ENCODE peak calls at places on chromosome 15, in six cellular contexts. K is AG04450, H is GM10248, S is A549, D is GM20000, M is H9. W is an unnamed sample.
A peak's percentile ranks its signal among the peaks of the same experiment; 100 is the strongest.

GRCh38 chr15:90709278-90709677 is 7.9 kb upstream of the BLM start:
- DNase-seq in K (no peak), M (no peak), S (no peak), H (no peak), D (no peak), W (no peak)

GRCh38 chr15:80418892-80419537 is 14.8 kb downstream of the ARNT2 start:
- DNase-seq in M (no peak), H (peak; percentile 34), D (no peak), S (peak; percentile 56), K (peak; percentile 26), W (peak; percentile 64)

GRCh38 chr15:37109952-37110630 is 9.7 kb upstream of the MEIS2 start:
- DNase-seq in M (peak; percentile 67), S (no peak), K (no peak), D (no peak), H (no peak), W (no peak)

GRCh38 chr15:74869726-74870407 is 3.3 kb downstream of the SCAMP2 start:
- DNase-seq in K (no peak), D (peak; percentile 80), M (no peak), S (no peak), H (peak; percentile 79), W (no peak)

GRCh38 chr15:82543155-82543554 is 2.9 kb upstream of the RPS17 start:
- DNase-seq in H (no peak), D (no peak), K (peak; percentile 45), S (no peak), M (peak; percentile 47), W (no peak)

GRCh38 chr15:90637693-90638092 is 79.5 kb upstream of the BLM start:
- DNase-seq in H (no peak), D (no peak), K (no peak), S (no peak), M (no peak), W (no peak)

GRCh38 chr15:50051811-50052419 is 67.1 kb downstream of the ATP8B4 start:
- DNase-seq in M (peak; percentile 41), S (peak; percentile 49), H (peak; percentile 15), D (peak; percentile 15), K (peak; percentile 61), W (peak; percentile 79)

GRCh38 chr15:99744142-99744541 is 10.9 kb upstream of the LYSMD4 start:
- DNase-seq in K (no peak), H (no peak), M (no peak), S (no peak), D (no peak), W (no peak)

GRCh38 chr15:73686781-73687256 is 2.6 kb downstream of the CD276 start:
- DNase-seq in K (peak; percentile 65), H (no peak), M (no peak), D (no peak), S (peak; percentile 19), W (peak; percentile 77)

GRCh38 chr15:74253276-74253921 is 17.3 kb downstream of the CCDC33 start:
- DNase-seq in M (no peak), K (no peak), H (no peak), S (no peak), D (no peak), W (no peak)

GRCh38 chr15:90620379-90621134 is 90.8 kb downstream of the CRTC3 start:
- DNase-seq in K (no peak), H (peak; percentile 84), S (no peak), M (no peak), D (peak; percentile 83), W (no peak)

GRCh38 chr15:95018888-95019545 is 787.7 kb downstream of the MCTP2 start:
- DNase-seq in S (no peak), K (peak; percentile 52), D (no peak), M (no peak), H (no peak), W (peak; percentile 65)

GRCh38 chr15:67523337-67523736 is 2.4 kb downstream of the C15orf61 start:
- DNase-seq in H (no peak), M (no peak), D (no peak), K (no peak), S (no peak), W (no peak)
- TF ChIP-seq CTCF in H (no peak), M (no peak), D (no peak), K (no peak), S (no peak), W (no peak)

DNA sequence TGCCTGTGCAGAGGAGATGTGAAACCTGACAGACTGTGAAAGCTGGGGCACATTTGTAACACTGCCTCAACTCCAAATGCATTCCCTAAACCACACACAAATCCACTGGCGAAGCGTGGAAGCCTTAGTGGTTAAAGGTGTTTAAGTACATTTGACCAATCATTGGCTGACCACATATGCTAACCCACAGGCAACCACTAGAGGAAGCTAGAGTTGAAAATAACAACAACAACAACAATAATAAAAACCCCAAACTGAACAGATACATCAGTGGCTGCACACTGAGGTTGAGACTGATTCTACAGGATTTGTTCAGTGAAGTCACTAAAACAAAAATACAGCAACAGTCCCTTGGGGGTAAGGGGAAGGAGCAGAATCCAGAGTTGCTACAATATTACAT is 129.7 kb downstream of the TJP1 start:
- DNase-seq in S (no peak), D (no peak), H (no peak), K (no peak), M (no peak), W (no peak)
- TF ChIP-seq CTCF in S (peak; percentile 51), D (no peak), H (no peak), K (peak; percentile 27), M (peak; percentile 59), W (no peak)

GRCh38 chr15:31365655-31366127 is 39.1 kb downstream of the KLF13 start:
- DNase-seq in H (peak; percentile 79), M (peak; percentile 81), S (no peak), D (peak; percentile 78), K (peak; percentile 26), W (peak; percentile 92)
- TF ChIP-seq CTCF in H (peak; percentile 64), M (peak; percentile 50), S (no peak), D (peak; percentile 51), K (peak; percentile 44), W (peak; percentile 49)

GRCh38 chr15:57923750-57924149 is 141.8 kb downstream of the ALDH1A2 start:
- DNase-seq in D (no peak), S (no peak), H (no peak), K (no peak), M (no peak), W (peak; percentile 67)

GRCh38 chr15:57924536-57924935 is 141.0 kb downstream of the ALDH1A2 start:
- DNase-seq in M (no peak), S (no peak), D (no peak), H (no peak), K (no peak), W (no peak)

GRCh38 chr15:57921371-57921770 is 144.1 kb downstream of the ALDH1A2 start:
- DNase-seq in S (no peak), H (no peak), K (no peak), D (no peak), M (no peak), W (peak; percentile 70)

GRCh38 chr15:57923311-57923710 is 142.2 kb downstream of the ALDH1A2 start:
- DNase-seq in S (no peak), D (no peak), K (no peak), M (no peak), H (no peak), W (peak; percentile 47)

GRCh38 chr15:57922780-57923179 is 142.7 kb downstream of the ALDH1A2 start:
- DNase-seq in H (no peak), K (no peak), M (no peak), S (no peak), D (no peak), W (peak; percentile 89)
- TF ChIP-seq CTCF in H (no peak), K (no peak), M (no peak), S (no peak), D (no peak), W (no peak)

GRCh38 chr15:24832282-24832681 is 122.5 kb upstream of the SNRPN start:
- DNase-seq in S (no peak), M (no peak), K (no peak), D (no peak), H (no peak), W (no peak)

DNA sequence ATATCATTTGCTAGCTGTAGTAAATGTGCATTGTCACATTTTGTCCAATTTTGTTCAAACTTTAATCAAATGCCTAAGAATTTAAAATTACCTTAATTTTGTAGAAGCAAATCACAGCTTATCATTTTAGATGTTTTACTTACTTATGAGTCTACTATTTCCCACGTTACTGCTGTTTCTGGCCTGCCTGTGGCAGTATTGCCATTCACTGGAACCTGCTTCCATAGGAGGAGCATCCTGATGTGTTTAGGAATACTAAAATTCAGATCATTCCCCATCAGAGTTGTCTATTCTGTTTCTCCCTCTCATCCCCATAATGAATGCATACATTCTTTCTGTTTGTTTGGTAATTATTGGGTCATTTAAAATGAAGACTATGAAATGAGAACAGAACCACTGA is 119.5 kb upstream of the SNRPN start:
- DNase-seq in S (no peak), M (no peak), D (no peak), H (no peak), K (no peak), W (no peak)
- TF ChIP-seq CTCF in S (no peak), M (peak; percentile 21), D (no peak), H (no peak), K (peak; percentile 23), W (no peak)

W was measured in MCF 10A.